ENCODE peak calls at places on chromosome 15, in seven cellular contexts. I, D, V, B, X, J and Y are unnamed samples.

GRCh38 chr15:55526559-55527036 is 18.6 kb upstream of the DNAAF4 start:
- DNase-seq in I (peak), D (no peak), V (peak), B (peak), X (peak), J (no peak), Y (no peak)

GRCh38 chr15:77083381-77084160 is 12.7 kb upstream of the TSPAN3 start:
- DNase-seq in I (no peak), D (peak), V (no peak), B (peak), X (peak), J (peak), Y (peak)

GRCh38 chr15:61137139-61137792 is 91.8 kb downstream of the RORA start:
- DNase-seq in I (no peak), D (no peak), V (no peak), B (peak), X (no peak), J (no peak), Y (no peak)

GRCh38 chr15:81002004-81002253 is 1.2 kb downstream of the TLNRD1 start:
- DNase-seq in I (no peak), D (no peak), V (no peak), B (peak), X (no peak), J (no peak), Y (no peak)

GRCh38 chr15:35455201-35455600 is 90.8 kb downstream of the DPH6 start:
- DNase-seq in I (no peak), D (no peak), V (no peak), B (no peak), X (no peak), J (no peak), Y (no peak)

GRCh38 chr15:66649235-66649984 is 52.6 kb upstream of the SMAD6 start:
- DNase-seq in I (no peak), D (no peak), V (no peak), B (no peak), X (no peak), J (no peak), Y (no peak)

GRCh38 chr15:63231206-63231605 is 41.8 kb downstream of the RAB8B start:
- DNase-seq in I (no peak), D (no peak), V (no peak), B (no peak), X (no peak), J (no peak), Y (no peak)

GRCh38 chr15:64282701-64283100 is 73.3 kb downstream of the CSNK1G1 start:
- DNase-seq in I (no peak), D (no peak), V (no peak), B (no peak), X (no peak), J (no peak), Y (no peak)

GRCh38 chr15:40891810-40892448 is 2.3 kb upstream of the VPS18 start:
- DNase-seq in I (peak), D (no peak), V (peak), B (peak), X (peak), J (no peak), Y (peak)

GRCh38 chr15:66654718-66655375 is 47.2 kb upstream of the SMAD6 start:
- DNase-seq in I (peak), D (no peak), V (no peak), B (no peak), X (no peak), J (no peak), Y (no peak)

GRCh38 chr15:79595995-79596622 is 164.0 kb downstream of the MINAR1 start:
- DNase-seq in I (peak), D (peak), V (peak), B (peak), X (peak), J (peak), Y (peak)

GRCh38 chr15:81337713-81338157 is 13.8 kb upstream of the STARD5 start:
- DNase-seq in I (no peak), D (no peak), V (no peak), B (no peak), X (no peak), J (no peak), Y (no peak)

GRCh38 chr15:39756806-39757522 is 25.7 kb downstream of the FSIP1 start:
- DNase-seq in I (peak), D (no peak), V (peak), B (no peak), X (peak), J (no peak), Y (no peak)

GRCh38 chr15:61501815-61502214 is 272.7 kb upstream of the RORA start:
- DNase-seq in I (no peak), D (no peak), V (no peak), B (no peak), X (no peak), J (no peak), Y (no peak)

GRCh38 chr15:57680021-57680420 is 26.5 kb upstream of the POLR2M start:
- DNase-seq in I (no peak), D (no peak), V (no peak), B (no peak), X (no peak), J (no peak), Y (no peak)

GRCh38 chr15:39778031-39778430 is 4.6 kb downstream of the FSIP1 start:
- DNase-seq in I (peak), D (no peak), V (no peak), B (no peak), X (no peak), J (no peak), Y (no peak)

GRCh38 chr15:41079717-41080116 is 36.4 kb downstream of the INO80 start:
- DNase-seq in I (no peak), D (no peak), V (no peak), B (no peak), X (no peak), J (no peak), Y (no peak)

GRCh38 chr15:63476229-63476632 is 28.2 kb upstream of the USP3 start:
- DNase-seq in I (no peak), D (no peak), V (peak), B (no peak), X (peak), J (no peak), Y (no peak)

GRCh38 chr15:73906346-73907017 is 19.8 kb upstream of the LOXL1 start:
- DNase-seq in I (no peak), D (no peak), V (no peak), B (no peak), X (no peak), J (no peak), Y (no peak)

GRCh38 chr15:53936137-53936536 is 42.1 kb upstream of the UNC13C start:
- DNase-seq in I (no peak), D (no peak), V (no peak), B (no peak), X (no peak), J (no peak), Y (no peak)

GRCh38 chr15:37907136-37907535 is 27.3 kb upstream of the TMCO5A start:
- DNase-seq in I (no peak), D (no peak), V (peak), B (no peak), X (no peak), J (no peak), Y (no peak)

GRCh38 chr15:77387355-77388105 is 32.4 kb downstream of the PEAK1 start:
- DNase-seq in I (no peak), D (no peak), V (no peak), B (no peak), X (no peak), J (no peak), Y (no peak)

GRCh38 chr15:51536965-51537574 is 85.5 kb downstream of the DMXL2 start:
- DNase-seq in I (peak), D (no peak), V (peak), B (peak), X (peak), J (no peak), Y (peak)

GRCh38 chr15:29242466-29243242 is 27.0 kb downstream of the NSMCE3 start:
- DNase-seq in I (no peak), D (no peak), V (no peak), B (no peak), X (no peak), J (no peak), Y (peak)

GRCh38 chr15:78399081-78399480 is 38.9 kb upstream of the IREB2 start:
- DNase-seq in I (no peak), D (no peak), V (no peak), B (no peak), X (no peak), J (no peak), Y (no peak)

GRCh38 chr15:78080088-78080460 is 2.6 kb upstream of the TBC1D2B start:
- DNase-seq in I (no peak), D (no peak), V (no peak), B (no peak), X (no peak), J (no peak), Y (no peak)

GRCh38 chr15:40470423-40471104 is at the start of gene CHST14:
- DNase-seq in I (peak), D (no peak), V (no peak), B (peak), X (peak), J (peak), Y (no peak)

GRCh38 chr15:61917457-61917856 is 142.8 kb downstream of the VPS13C start:
- DNase-seq in I (no peak), D (no peak), V (no peak), B (no peak), X (no peak), J (no peak), Y (no peak)

GRCh38 chr15:41024880-41025279 is 71.6 kb downstream of the CHAC1 start:
- DNase-seq in I (no peak), D (no peak), V (no peak), B (no peak), X (no peak), J (no peak), Y (no peak)

GRCh38 chr15:49895337-49896223 is 223.5 kb downstream of the ATP8B4 start:
- DNase-seq in I (no peak), D (no peak), V (no peak), B (no peak), X (no peak), J (no peak), Y (no peak)

GRCh38 chr15:68098465-68098864 is 44.4 kb downstream of the PIAS1 start:
- DNase-seq in I (no peak), D (no peak), V (no peak), B (no peak), X (no peak), J (no peak), Y (no peak)

GRCh38 chr15:46489276-46489675 is 854.4 kb downstream of the SQOR start:
- DNase-seq in I (no peak), D (no peak), V (no peak), B (no peak), X (no peak), J (no peak), Y (no peak)

GRCh38 chr15:96553006-96553405 is 222.5 kb downstream of the NR2F2 start:
- DNase-seq in I (no peak), D (no peak), V (no peak), B (no peak), X (no peak), J (no peak), Y (no peak)

GRCh38 chr15:41971089-41971892 is 1.1 kb downstream of the EHD4 start:
- DNase-seq in I (peak), D (peak), V (peak), B (peak), X (peak), J (no peak), Y (peak)

GRCh38 chr15:40016224-40016865 is 22.6 kb downstream of the SRP14 start:
- DNase-seq in I (no peak), D (no peak), V (no peak), B (no peak), X (no peak), J (no peak), Y (no peak)

DNA sequence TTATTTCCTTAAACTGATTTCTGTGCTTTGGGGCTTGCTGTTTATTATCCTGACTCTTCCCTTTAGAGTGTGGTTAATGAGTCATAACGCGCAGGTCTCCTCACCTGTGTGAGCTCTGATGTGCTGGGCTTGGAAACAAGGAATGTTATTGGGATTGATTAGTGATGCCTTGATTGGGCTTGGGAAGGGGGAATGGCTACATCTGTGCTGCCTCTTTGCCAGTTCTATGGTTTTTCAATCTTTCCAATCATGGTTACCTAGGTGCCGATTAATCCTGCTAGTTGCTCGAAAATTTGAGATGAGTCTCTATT is 161.0 kb downstream of the THSD4 start:
- DNase-seq in I (no peak), D (no peak), V (peak), B (no peak), X (no peak), J (no peak), Y (no peak)
- TF ChIP-seq JUND in I (no peak), D (no peak), V (peak), B (no peak), X (no peak), J (no peak), Y (no peak)

GRCh38 chr15:90877315-90877714 is 7.0 kb upstream of the FES start:
- DNase-seq in I (no peak), D (no peak), V (no peak), B (no peak), X (no peak), J (no peak), Y (no peak)
- TF ChIP-seq JUND in I (no peak), D (no peak), V (no peak), B (no peak), X (no peak), J (no peak), Y (no peak)

GRCh38 chr15:75900577-75900976 is 3.1 kb upstream of the FBXO22 start:
- DNase-seq in I (no peak), D (no peak), V (no peak), B (no peak), X (no peak), J (no peak), Y (no peak)
- TF ChIP-seq JUND in I (no peak), D (no peak), V (no peak), B (no peak), X (no peak), J (no peak), Y (no peak)

GRCh38 chr15:25670025-25670554 is 193.0 kb downstream of the ATP10A start:
- DNase-seq in I (no peak), D (no peak), V (no peak), B (peak), X (no peak), J (peak), Y (peak)
- TF ChIP-seq JUND in I (no peak), D (no peak), V (no peak), B (no peak), X (no peak), J (no peak), Y (no peak)